ENCODE peak calls at places on chromosomes 4 and X, in six cellular contexts. V, C, R, Y, K and E are unnamed samples. For H3K4me1 and H3K36me3, the result is how much of the 10 kb centered on the place peaks cover.

GRCh38 chr4:10078481-10079233 is 37.9 kb downstream of the WDR1 start:
- DNase-seq in V (no peak), C (no peak), R (no peak), Y (no peak), K (no peak), E (no peak)

GRCh38 chr4:87880106-87880505 is 47.3 kb downstream of the MEPE start:
- DNase-seq in V (no peak), C (no peak), R (no peak), Y (no peak), K (no peak), E (no peak)

GRCh38 chrX:30673405-30673804 is 20.2 kb downstream of the GK start:
- DNase-seq in V (no peak), C (no peak), R (no peak), Y (no peak), K (no peak), E (no peak)

GRCh38 chr4:57124145-57124544 is 14.0 kb upstream of the IGFBP7 start:
- DNase-seq in V (no peak), C (no peak), R (no peak), Y (no peak), K (peak), E (no peak)

GRCh38 chr4:140244328-140244727 is 90.3 kb upstream of the MAML3 start:
- DNase-seq in V (no peak), C (no peak), R (no peak), Y (no peak), K (no peak), E (no peak)

GRCh38 chr4:128481752-128482480 is 194.3 kb upstream of the PGRMC2 start:
- DNase-seq in V (no peak), C (no peak), R (no peak), Y (no peak), K (no peak), E (no peak)

GRCh38 chr4:169272265-169272886 is 1.6 kb upstream of the SH3RF1 start:
- DNase-seq in V (no peak), C (peak), R (no peak), Y (no peak), K (peak), E (no peak)

GRCh38 chr4:48138511-48138910 is 4.5 kb upstream of the TXK start:
- DNase-seq in V (no peak), C (no peak), R (no peak), Y (peak), K (no peak), E (no peak)

GRCh38 chr4:163679189-163679588 is 184.7 kb downstream of the TMA16 start:
- DNase-seq in V (no peak), C (no peak), R (no peak), Y (no peak), K (no peak), E (no peak)

GRCh38 chr4:63308702-63309101 is 1100.5 kb downstream of the TECRL start:
- DNase-seq in V (no peak), C (no peak), R (no peak), Y (no peak), K (no peak), E (no peak)

GRCh38 chr4:153153339-153153851 is 50.8 kb upstream of the TRIM2 start:
- DNase-seq in V (peak), C (peak), R (peak), Y (peak), K (peak), E (peak)

GRCh38 chr4:98092833-98093439 is 50.3 kb downstream of the STPG2 start:
- DNase-seq in V (no peak), C (no peak), R (no peak), Y (no peak), K (peak), E (no peak)

GRCh38 chrX:78092296-78092695 is 11.8 kb upstream of the PGK1 start:
- DNase-seq in V (peak), C (no peak), R (no peak), Y (no peak), K (peak), E (no peak)

GRCh38 chr4:5963611-5964010 is 54.6 kb downstream of the C4orf50 start:
- DNase-seq in V (no peak), C (no peak), R (no peak), Y (no peak), K (no peak), E (no peak)

GRCh38 chr4:70299643-70300042 is 35.1 kb upstream of the CABS1 start:
- DNase-seq in V (no peak), C (no peak), R (no peak), Y (no peak), K (no peak), E (no peak)
- H3K4me1 ChIP-seq in V (under half), C (under half), R (under half), Y (under half), K (under half), E (under half)

DNA sequence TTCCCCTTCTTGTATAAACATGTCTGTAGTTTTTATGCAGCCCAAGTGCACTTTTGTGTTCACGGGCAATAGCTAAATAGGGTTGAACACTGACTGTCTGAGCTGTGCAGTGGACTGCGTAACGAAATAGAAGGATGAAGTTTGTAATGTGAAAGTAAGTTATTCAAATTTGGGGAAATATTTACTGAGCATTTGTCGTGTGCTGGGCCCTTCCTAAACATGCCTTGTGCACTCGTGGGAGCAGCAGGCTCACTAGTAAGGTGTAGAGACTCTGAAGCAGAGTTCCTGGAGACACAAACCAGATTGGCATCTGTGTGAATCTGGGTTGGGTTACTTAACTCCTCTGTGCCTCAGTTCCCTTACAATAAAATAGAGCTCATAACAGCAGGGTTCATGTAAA is 51.7 kb upstream of the C1QTNF7 start:
- DNase-seq in V (no peak), C (no peak), R (no peak), Y (no peak), K (no peak), E (no peak)
- H3K27ac ChIP-seq in V (no peak), C (no peak), R (no peak), Y (no peak), K (no peak), E (no peak)

GRCh38 chr4:185335579-185335978 is 60.1 kb downstream of the LRP2BP start:
- DNase-seq in V (no peak), C (no peak), R (no peak), Y (no peak), K (no peak), E (no peak)

GRCh38 chr4:185328586-185328985 is 67.1 kb downstream of the LRP2BP start:
- DNase-seq in V (no peak), C (no peak), R (no peak), Y (no peak), K (no peak), E (no peak)

DNA sequence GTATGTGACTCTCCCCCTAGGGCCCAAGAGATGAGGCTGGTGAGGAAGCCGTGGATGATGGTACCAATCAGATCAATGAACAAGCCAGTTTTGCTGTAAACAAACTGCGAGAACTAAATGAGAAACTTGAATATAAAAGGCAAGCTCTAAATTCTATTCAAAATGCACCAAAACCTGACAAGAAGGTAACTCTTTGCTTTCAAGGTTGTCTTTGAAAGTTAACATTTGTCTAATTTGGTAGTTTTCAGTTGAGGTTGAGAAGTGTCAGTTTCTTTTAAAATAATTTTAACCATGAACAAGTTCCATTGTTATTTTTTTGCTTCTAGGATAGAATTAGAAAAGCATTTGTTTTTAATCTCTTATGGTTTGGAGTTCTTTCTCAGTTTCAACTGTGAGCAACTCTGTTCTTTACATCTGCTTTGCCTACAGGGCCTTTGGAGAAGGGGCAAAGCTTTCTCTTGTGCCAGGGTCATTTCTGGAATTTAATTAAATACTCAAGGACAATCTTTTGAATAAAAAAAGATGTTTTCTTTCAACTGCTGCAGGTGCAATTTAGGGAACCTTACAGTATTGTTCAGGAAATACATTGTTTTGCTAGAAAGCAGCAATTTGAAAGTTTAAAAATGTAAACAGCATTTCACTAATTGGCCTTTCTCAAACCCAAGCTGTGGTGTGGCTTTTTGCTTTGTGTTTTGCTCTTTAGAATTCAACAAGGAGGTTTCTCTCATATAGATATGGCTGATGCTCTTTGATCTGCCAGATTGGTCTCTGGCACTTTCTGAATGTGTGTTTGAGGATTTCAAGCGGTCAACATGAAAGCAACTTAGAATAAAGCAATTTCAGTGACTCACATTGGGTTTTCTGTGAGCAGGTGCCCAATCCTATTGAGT is 62.9 kb downstream of the LRP2BP start:
- DNase-seq in V (no peak), C (no peak), R (no peak), Y (no peak), K (no peak), E (no peak)
- H3K36me3 ChIP-seq in V (under half), C (under half), R (under half), Y (under half), K (under half), E (under half)

DNA sequence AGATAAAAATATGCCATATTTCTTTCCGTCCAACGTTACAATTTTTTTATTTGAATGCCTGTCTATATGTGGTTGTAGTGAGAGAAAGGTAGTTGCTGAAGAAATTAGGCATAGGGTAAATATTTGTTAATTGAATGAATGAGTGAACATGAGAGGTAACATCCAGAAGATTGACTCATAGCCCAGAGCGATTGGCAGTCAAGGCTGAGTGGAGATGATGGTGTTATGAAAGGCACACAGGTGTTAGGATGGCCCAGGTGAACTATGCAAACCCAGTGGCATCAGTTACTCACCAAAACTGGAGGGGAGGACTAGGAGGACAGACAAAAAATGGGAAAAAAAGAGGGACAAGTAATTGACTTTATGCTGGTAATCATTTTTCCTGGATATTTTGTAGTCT is 31.7 kb upstream of the SPRY1 start:
- DNase-seq in V (no peak), C (no peak), R (no peak), Y (no peak), K (no peak), E (no peak)
- H3K4me1 ChIP-seq in V (under half), C (under half), R (under half), Y (under half), K (under half), E (under half)

DNA sequence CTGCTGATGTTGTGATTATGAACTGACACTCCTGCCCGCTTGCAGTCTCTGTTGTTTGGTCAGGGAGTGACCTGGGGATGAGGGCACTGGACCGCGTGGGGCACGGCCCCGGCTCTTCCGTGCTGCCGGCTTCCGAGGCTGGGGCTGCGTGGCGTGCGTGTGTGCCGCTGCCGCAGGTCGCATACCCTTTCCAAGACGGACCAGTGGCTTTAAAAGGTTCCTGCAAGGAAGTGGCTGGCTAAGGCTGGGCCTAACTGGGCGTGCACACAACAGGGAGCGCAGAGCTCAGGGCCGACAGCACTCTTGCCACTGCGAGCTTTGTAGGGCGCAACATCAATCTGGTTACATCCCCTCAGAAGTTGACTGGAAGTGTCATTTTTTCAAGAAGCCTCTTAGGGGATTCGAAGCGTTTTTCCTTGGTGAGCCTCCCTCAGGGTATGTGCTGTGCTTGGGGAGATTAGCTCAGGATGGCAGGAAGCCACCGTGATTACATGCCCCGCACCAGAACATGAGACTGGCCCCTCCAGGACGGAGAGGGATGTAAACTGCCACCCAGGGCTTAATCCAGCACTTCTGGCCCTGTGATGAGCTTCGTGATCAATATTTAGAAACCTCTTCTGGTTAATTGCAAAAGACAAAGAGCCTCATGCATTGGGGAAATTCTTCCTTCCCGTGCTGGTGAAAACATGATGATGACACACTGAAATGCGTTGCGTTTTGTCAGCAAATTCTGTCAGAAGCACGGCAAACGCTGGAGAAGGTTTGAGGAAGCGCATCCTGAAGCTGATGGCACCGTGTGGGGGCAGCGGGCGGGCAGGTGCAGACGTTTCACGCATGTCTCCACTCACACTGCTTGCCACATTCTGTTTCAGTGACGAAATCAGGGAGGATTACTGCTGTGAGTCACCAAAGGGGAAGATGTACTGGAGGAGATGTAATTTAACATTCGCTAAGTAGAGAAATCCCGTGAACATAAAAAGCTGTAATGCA is 11.1 kb downstream of the MAEA start:
- DNase-seq in V (no peak), C (peak), R (no peak), Y (no peak), K (peak), E (no peak)
- H3K27ac ChIP-seq in V (no peak), C (peak), R (no peak), Y (no peak), K (no peak), E (no peak)

GRCh38 chr4:3220586-3221494 is 28.1 kb upstream of the MSANTD1 start:
- DNase-seq in V (no peak), C (no peak), R (no peak), Y (no peak), K (no peak), E (no peak)

GRCh38 chr4:3221996-3222395 is 27.0 kb upstream of the MSANTD1 start:
- DNase-seq in V (no peak), C (no peak), R (no peak), Y (no peak), K (no peak), E (no peak)

GRCh38 chr4:3218824-3219760 is 29.9 kb upstream of the MSANTD1 start:
- DNase-seq in V (no peak), C (no peak), R (no peak), Y (no peak), K (no peak), E (no peak)

GRCh38 chr4:3217771-3218170 is 31.2 kb upstream of the MSANTD1 start:
- DNase-seq in V (no peak), C (no peak), R (no peak), Y (no peak), K (no peak), E (no peak)

GRCh38 chr4:3219761-3220481 is 29.0 kb upstream of the MSANTD1 start:
- DNase-seq in V (no peak), C (no peak), R (no peak), Y (no peak), K (no peak), E (no peak)
- H3K36me3 ChIP-seq in V (half or more), C (under half), R (half or more), Y (under half), K (under half), E (half or more)

DNA sequence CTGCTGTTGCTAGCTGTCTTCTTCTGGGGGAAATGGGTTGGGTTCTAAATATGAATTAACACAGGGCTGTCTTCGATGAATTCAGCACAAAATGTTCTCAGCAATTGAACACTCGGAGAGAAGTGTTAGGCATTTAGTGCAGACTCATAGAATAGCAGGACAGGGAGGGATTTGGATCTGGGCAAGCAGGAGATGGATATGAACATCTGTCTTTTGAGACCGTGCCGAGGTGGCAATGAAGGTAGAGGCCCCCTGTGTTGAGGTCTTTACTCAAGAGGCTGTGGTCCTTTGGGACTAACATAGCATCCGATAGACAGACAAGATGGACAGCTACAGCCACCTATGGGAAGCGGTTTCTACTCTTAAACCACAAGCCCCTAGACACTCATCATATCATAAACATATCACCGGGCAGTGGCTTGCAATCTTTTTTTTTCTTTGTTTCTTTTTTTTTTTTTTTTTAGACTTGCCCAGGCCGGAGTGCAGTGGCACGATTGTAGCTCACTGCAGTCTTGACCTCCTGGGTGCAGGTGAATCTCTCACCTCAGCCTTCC is 6.7 kb downstream of the CD99 start:
- DNase-seq in V (no peak), C (no peak), R (no peak), Y (no peak), K (no peak), E (no peak)
- H3K4me1 ChIP-seq in V (half or more), C (half or more), R (half or more), Y (half or more), K (half or more), E (half or more)

DNA sequence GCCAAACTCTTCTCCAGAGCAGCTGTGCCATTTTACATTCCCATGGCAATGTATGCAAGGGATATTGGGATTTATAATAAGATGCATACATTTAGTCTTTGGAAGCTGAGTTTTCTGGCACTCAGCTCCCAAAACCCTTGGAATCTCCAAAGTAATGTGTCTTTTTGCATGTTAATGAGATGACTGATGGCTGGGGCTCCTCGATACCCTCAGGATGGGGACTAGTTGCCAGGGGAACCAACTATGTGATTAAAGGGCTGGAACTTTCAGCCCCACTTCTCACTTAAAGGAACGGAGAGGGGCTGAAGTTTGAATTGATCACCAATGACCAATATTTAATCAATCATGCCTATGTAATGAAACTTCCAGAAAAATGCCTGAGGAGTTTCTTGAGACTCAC is 44.1 kb downstream of the SERTM2 start:
- DNase-seq in V (no peak), C (no peak), R (no peak), Y (no peak), K (no peak), E (no peak)
- H3K27ac ChIP-seq in V (no peak), C (no peak), R (no peak), Y (no peak), K (no peak), E (no peak)